ENCODE peak calls at places on chromosomes 6 and 20, in eight cellular contexts. W is cardiac muscle cell, D is OCI-LY7, P is left ventricle myocardium inferior, M is PC-9, Q is endodermal cell, Z is fibroblast of lung, J is SK-N-SH. V is an unnamed sample. For H3K4me1, the result is how much of the 10 kb centered on the place peaks cover.

GRCh38 chr20:5001174-5002076 is at the start of gene SLC23A2:
- DNase-seq in W (peak), D (peak), P (peak), M (peak), Q (peak), Z (peak), J (peak), V (peak)

GRCh38 chr6:154920502-154921200 is 74.5 kb upstream of the TIAM2 start:
- DNase-seq in W (no peak), D (no peak), P (no peak), M (no peak), Q (no peak), Z (peak), J (no peak), V (no peak)

GRCh38 chr6:146543940-146544661 is 468 bp downstream of the RAB32 start:
- DNase-seq in W (peak), D (no peak), P (peak), M (no peak), Q (peak), Z (peak), J (no peak), V (peak)

GRCh38 chr6:1757133-1757532 is 147.4 kb downstream of the FOXC1 start:
- DNase-seq in W (no peak), D (no peak), P (no peak), M (no peak), Q (no peak), Z (no peak), J (no peak), V (no peak)

GRCh38 chr6:33298773-33299236 is at the start of gene RGL2:
- DNase-seq in W (peak), D (peak), P (peak), M (peak), Q (no peak), Z (peak), J (peak), V (peak)

GRCh38 chr20:1283522-1284210 is 17.6 kb downstream of the SNPH start:
- DNase-seq in W (no peak), D (no peak), P (no peak), M (no peak), Q (peak), Z (no peak), J (no peak), V (no peak)

GRCh38 chr6:30741789-30742315 is 635 bp downstream of the FLOT1 start:
- DNase-seq in W (no peak), D (no peak), P (peak), M (no peak), Q (no peak), Z (no peak), J (no peak), V (no peak)

GRCh38 chr6:85490516-85491248 is 40.8 kb downstream of the NT5E start:
- DNase-seq in W (peak), D (no peak), P (no peak), M (peak), Q (no peak), Z (peak), J (no peak), V (no peak)

GRCh38 chr6:32666420-32667300 is at the start of gene HLA-DQB1:
- DNase-seq in W (peak), D (peak), P (no peak), M (no peak), Q (peak), Z (no peak), J (peak), V (no peak)

GRCh38 chr20:59455392-59456341 is 148.7 kb upstream of the PHACTR3 start:
- DNase-seq in W (peak), D (peak), P (peak), M (peak), Q (peak), Z (no peak), J (peak), V (no peak)

GRCh38 chr6:141988954-141989705 is 143.6 kb upstream of the GJE1 start:
- DNase-seq in W (peak), D (peak), P (no peak), M (peak), Q (peak), Z (peak), J (peak), V (no peak)

GRCh38 chr20:29689411-29690225 is 1567.8 kb upstream of the DEFB115 start:
- DNase-seq in W (peak), D (no peak), P (peak), M (no peak), Q (no peak), Z (no peak), J (peak), V (peak)

GRCh38 chr20:41594514-41595322 is 23.5 kb downstream of the CHD6 start:
- DNase-seq in W (no peak), D (no peak), P (no peak), M (no peak), Q (no peak), Z (no peak), J (no peak), V (no peak)

GRCh38 chr6:17938885-17939284 is 48.5 kb downstream of the KIF13A start:
- DNase-seq in W (peak), D (no peak), P (no peak), M (no peak), Q (no peak), Z (peak), J (no peak), V (no peak)

GRCh38 chr6:168452685-168453377 is 11.8 kb downstream of the SMOC2 start:
- DNase-seq in W (peak), D (no peak), P (peak), M (no peak), Q (no peak), Z (no peak), J (no peak), V (peak)

GRCh38 chr6:319177-320131 is 27.2 kb downstream of the DUSP22 start:
- DNase-seq in W (no peak), D (no peak), P (no peak), M (no peak), Q (no peak), Z (no peak), J (no peak), V (no peak)

GRCh38 chr6:1024587-1024986 is 287.3 kb upstream of the FOXQ1 start:
- DNase-seq in W (no peak), D (no peak), P (no peak), M (peak), Q (no peak), Z (peak), J (no peak), V (peak)

GRCh38 chr6:150026976-150027805 is 1.9 kb upstream of the RAET1L start:
- DNase-seq in W (no peak), D (no peak), P (no peak), M (no peak), Q (peak), Z (no peak), J (no peak), V (no peak)

GRCh38 chr6:25027221-25027916 is 91.6 kb upstream of the RIPOR2 start:
- DNase-seq in W (no peak), D (no peak), P (no peak), M (no peak), Q (peak), Z (no peak), J (no peak), V (no peak)

GRCh38 chr6:167394330-167394729 is 69.4 kb downstream of the TTLL2 start:
- DNase-seq in W (peak), D (no peak), P (no peak), M (no peak), Q (no peak), Z (no peak), J (no peak), V (no peak)

GRCh38 chr6:45923831-45924391 is 91.7 kb downstream of the CLIC5 start:
- DNase-seq in W (peak), D (no peak), P (no peak), M (peak), Q (peak), Z (peak), J (no peak), V (no peak)

GRCh38 chr6:39263299-39264037 is 34.2 kb upstream of the KCNK5 start:
- DNase-seq in W (no peak), D (no peak), P (no peak), M (peak), Q (no peak), Z (no peak), J (no peak), V (no peak)

GRCh38 chr20:53972179-53972578 is 98.2 kb downstream of the BCAS1 start:
- DNase-seq in W (no peak), D (no peak), P (no peak), M (peak), Q (no peak), Z (no peak), J (no peak), V (no peak)

GRCh38 chr6:16712250-16712930 is 48.9 kb downstream of the ATXN1 start:
- DNase-seq in W (no peak), D (no peak), P (no peak), M (no peak), Q (no peak), Z (no peak), J (no peak), V (no peak)

GRCh38 chr6:32969685-32970412 is 1.5 kb downstream of the BRD2 start:
- DNase-seq in W (peak), D (peak), P (peak), M (peak), Q (peak), Z (peak), J (peak), V (peak)

GRCh38 chr20:32285621-32286334 is 8.3 kb downstream of the KIF3B start:
- DNase-seq in W (no peak), D (peak), P (no peak), M (no peak), Q (no peak), Z (peak), J (no peak), V (no peak)

GRCh38 chr6:170231496-170232185 is 59.2 kb downstream of the DLL1 start:
- DNase-seq in W (peak), D (no peak), P (peak), M (no peak), Q (no peak), Z (peak), J (no peak), V (peak)

GRCh38 chr20:56634307-56634706 is 5.2 kb downstream of the TFAP2C start:
- DNase-seq in W (no peak), D (no peak), P (no peak), M (peak), Q (no peak), Z (no peak), J (no peak), V (no peak)

GRCh38 chr6:20919677-20920385 is 385.6 kb downstream of the CDKAL1 start:
- DNase-seq in W (no peak), D (no peak), P (no peak), M (no peak), Q (no peak), Z (peak), J (no peak), V (no peak)

GRCh38 chr6:5334341-5334740 is 73.0 kb downstream of the FARS2 start:
- DNase-seq in W (peak), D (no peak), P (no peak), M (no peak), Q (no peak), Z (peak), J (no peak), V (no peak)

GRCh38 chr6:129350278-129350677 is 359.7 kb downstream of the ARHGAP18 start:
- DNase-seq in W (no peak), D (no peak), P (no peak), M (no peak), Q (no peak), Z (no peak), J (no peak), V (no peak)

GRCh38 chr20:53809242-53809641 is 215.6 kb upstream of the ZNF217 start:
- DNase-seq in W (no peak), D (no peak), P (no peak), M (no peak), Q (peak), Z (no peak), J (no peak), V (no peak)

GRCh38 chr20:13865825-13866351 is 81.1 kb downstream of the NDUFAF5 start:
- DNase-seq in W (no peak), D (no peak), P (no peak), M (no peak), Q (no peak), Z (peak), J (no peak), V (no peak)

DNA sequence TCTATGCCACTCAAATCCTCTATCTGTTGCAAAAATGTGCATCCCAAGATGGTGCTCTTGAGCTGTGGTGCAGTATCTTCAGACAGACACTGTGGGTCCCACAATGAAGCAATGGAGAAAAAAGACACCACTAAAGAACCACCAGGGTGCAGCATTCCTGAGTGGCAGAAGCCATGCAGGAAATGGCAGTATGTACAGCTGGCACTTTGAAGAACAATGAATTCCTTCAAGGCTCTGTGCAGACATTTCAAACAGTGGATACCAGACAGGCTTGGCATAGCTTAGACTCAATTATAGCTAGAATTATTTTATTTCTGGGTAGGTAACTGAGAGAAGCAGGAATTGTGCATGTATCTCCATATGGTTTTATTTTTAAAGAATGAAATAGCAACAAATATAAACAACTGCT is 24.0 kb upstream of the HDAC2 start:
- DNase-seq in W (peak), D (peak), P (no peak), M (peak), Q (peak), Z (peak), J (peak), V (no peak)
- H3K27ac ChIP-seq in W (peak), D (no peak), P (peak), M (no peak), Q (peak), Z (peak), J (peak), V (no peak)

GRCh38 chr6:22024004-22024403 is 272.8 kb downstream of the PRL start:
- DNase-seq in W (no peak), D (no peak), P (no peak), M (no peak), Q (no peak), Z (no peak), J (peak), V (no peak)
- TF ChIP-seq CTCF in W (no peak), D (no peak), P (no peak), M (no peak), Q (no peak), Z (no peak), J (no peak), V (no peak)

GRCh38 chr6:41728954-41729353 is 6.5 kb downstream of the TFEB start:
- DNase-seq in W (no peak), D (no peak), P (no peak), M (no peak), Q (no peak), Z (no peak), J (no peak), V (peak)

GRCh38 chr6:41728073-41728936 is 7.1 kb downstream of the TFEB start:
- DNase-seq in W (no peak), D (peak), P (no peak), M (no peak), Q (no peak), Z (no peak), J (no peak), V (peak)

GRCh38 chr6:41726876-41727275 is 8.5 kb downstream of the TFEB start:
- DNase-seq in W (no peak), D (no peak), P (no peak), M (no peak), Q (no peak), Z (no peak), J (no peak), V (peak)

GRCh38 chr6:41729624-41730023 is 5.8 kb downstream of the TFEB start:
- DNase-seq in W (no peak), D (no peak), P (no peak), M (no peak), Q (no peak), Z (no peak), J (no peak), V (no peak)

GRCh38 chr6:41727705-41728072 is 7.7 kb downstream of the TFEB start:
- DNase-seq in W (no peak), D (no peak), P (no peak), M (no peak), Q (no peak), Z (no peak), J (no peak), V (no peak)
- H3K4me1 ChIP-seq in W (under half), D (half or more), P (half or more), M (under half), Q (under half), Z (under half), J (half or more), V (under half)

GRCh38 chr6:111411978-111412574 is 70.9 kb downstream of the REV3L start:
- DNase-seq in W (no peak), D (peak), P (no peak), M (no peak), Q (no peak), Z (no peak), J (no peak), V (no peak)

GRCh38 chr6:111411046-111411445 is 72.0 kb downstream of the REV3L start:
- DNase-seq in W (no peak), D (no peak), P (no peak), M (no peak), Q (no peak), Z (no peak), J (no peak), V (no peak)

GRCh38 chr6:111407686-111408085 is 75.3 kb downstream of the REV3L start:
- DNase-seq in W (no peak), D (no peak), P (no peak), M (no peak), Q (no peak), Z (no peak), J (no peak), V (no peak)

GRCh38 chr6:111409430-111409829 is 73.6 kb downstream of the REV3L start:
- DNase-seq in W (no peak), D (no peak), P (no peak), M (no peak), Q (no peak), Z (no peak), J (no peak), V (no peak)

DNA sequence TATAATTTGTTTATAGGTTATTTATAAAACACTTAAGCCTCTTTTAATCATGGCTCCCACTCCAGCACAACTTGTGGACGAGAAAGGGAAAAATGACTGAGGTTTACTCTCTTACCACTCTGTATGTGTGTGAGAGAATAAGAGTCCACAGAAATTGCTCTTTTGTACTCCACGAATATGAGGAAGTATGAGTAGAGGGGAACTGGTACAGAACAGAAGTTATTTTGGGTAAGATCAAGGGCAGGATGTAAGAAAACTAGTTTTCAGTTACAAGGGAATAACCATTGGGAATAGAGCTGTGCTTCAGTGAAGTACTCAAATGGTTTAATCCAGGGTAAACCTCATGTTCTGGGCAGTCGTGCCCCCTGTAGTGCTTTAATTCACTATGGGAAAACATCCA is 72.6 kb downstream of the REV3L start:
- DNase-seq in W (no peak), D (peak), P (no peak), M (no peak), Q (no peak), Z (no peak), J (no peak), V (no peak)
- H3K27ac ChIP-seq in W (no peak), D (no peak), P (peak), M (no peak), Q (no peak), Z (no peak), J (no peak), V (no peak)

GRCh38 chr6:106519460-106520394 is 109.6 kb downstream of the RTN4IP1 start:
- DNase-seq in W (peak), D (peak), P (no peak), M (peak), Q (no peak), Z (peak), J (no peak), V (peak)
- TF ChIP-seq CTCF in W (no peak), D (no peak), P (no peak), M (no peak), Q (no peak), Z (no peak), J (no peak), V (no peak)

DNA sequence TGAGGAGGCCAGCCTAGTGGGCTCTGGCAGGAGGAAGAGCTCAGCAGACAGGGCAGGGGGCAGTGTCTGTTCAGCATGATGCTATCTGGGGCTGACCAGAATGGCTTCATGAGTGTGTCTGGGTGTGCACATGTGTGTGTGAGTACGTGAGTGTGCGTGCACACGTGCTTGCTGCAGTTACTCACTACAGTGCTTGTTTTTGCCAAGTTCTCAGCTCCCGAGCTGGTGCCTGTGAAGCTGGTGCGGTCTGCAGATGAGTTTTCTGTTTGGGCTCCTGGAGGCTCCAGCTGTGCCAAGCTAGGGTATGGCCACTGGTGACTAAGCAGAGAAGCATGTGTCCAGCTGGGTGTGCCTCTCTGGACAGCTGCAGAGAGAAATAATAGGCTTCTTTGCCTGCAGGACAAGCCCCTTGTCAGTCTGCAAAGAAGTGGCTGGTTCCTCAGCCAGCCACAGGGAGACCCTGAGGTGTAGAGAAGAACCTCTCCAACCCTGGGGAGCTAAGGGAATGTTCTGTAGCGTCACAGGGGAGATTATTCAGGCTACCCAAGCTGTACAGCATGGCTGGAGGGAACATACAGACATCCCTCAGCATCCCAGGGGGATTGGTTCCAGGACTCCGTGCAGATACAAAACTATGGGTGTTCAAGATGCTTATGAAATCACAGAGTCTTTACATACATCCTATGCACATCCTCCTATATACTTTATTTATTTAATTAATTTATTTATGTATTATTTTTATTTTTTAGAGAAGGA is 40.2 kb upstream of the FAM50B start:
- DNase-seq in W (peak), D (no peak), P (peak), M (peak), Q (no peak), Z (peak), J (no peak), V (no peak)
- H3K4me1 ChIP-seq in W (under half), D (under half), P (half or more), M (under half), Q (under half), Z (under half), J (under half), V (under half)